ENCODE peak calls at places on chromosomes 16 and 17, in nine cellular contexts. H, A, X, C, D, F, E, T and I are unnamed samples.

GRCh38 chr17:7022791-7023571 is at the start of gene BCL6B:
- DNase-seq in C (no peak), X (no peak), F (no peak), H (no peak), D (no peak), E (no peak), T (peak), A (no peak), I (no peak)

GRCh38 chr17:49576121-49576905 is 642 bp downstream of the NXPH3 start:
- DNase-seq in A (peak), F (peak), T (no peak), D (no peak), X (no peak), C (no peak), E (peak), H (peak), I (no peak)

GRCh38 chr16:68802190-68802589 is 41.1 kb upstream of the TANGO6 start:
- DNase-seq in T (no peak), X (no peak), A (no peak), H (peak), D (no peak), E (peak), F (peak), C (no peak), I (no peak)

GRCh38 chr17:52495646-52496045 is 337.1 kb upstream of the CA10 start:
- DNase-seq in T (no peak), F (no peak), D (no peak), A (no peak), X (no peak), E (no peak), H (no peak), C (no peak), I (no peak)

GRCh38 chr17:79515646-79516604 is 94.9 kb downstream of the RBFOX3 start:
- DNase-seq in A (no peak), C (no peak), E (peak), F (no peak), D (no peak), T (no peak), X (no peak), H (no peak), I (no peak)

GRCh38 chr16:5064915-5065314 is 841 bp downstream of the C16orf89 start:
- DNase-seq in C (no peak), X (no peak), H (no peak), T (no peak), E (no peak), D (no peak), F (no peak), A (peak), I (no peak)

GRCh38 chr17:71793550-71793949 is 327.3 kb upstream of the SOX9 start:
- DNase-seq in D (no peak), T (no peak), C (no peak), F (no peak), A (no peak), X (no peak), H (peak), E (peak), I (no peak)

GRCh38 chr16:71214771-71215381 is 15.6 kb downstream of the HYDIN start:
- DNase-seq in H (peak), A (no peak), D (no peak), T (no peak), F (peak), E (peak), C (no peak), X (peak), I (peak)

GRCh38 chr16:88993006-88993787 is 16.2 kb upstream of the CBFA2T3 start:
- DNase-seq in D (no peak), X (no peak), A (no peak), C (no peak), E (no peak), F (no peak), H (no peak), T (no peak), I (no peak)

GRCh38 chr17:74235040-74235581 is 21.7 kb downstream of the TTYH2 start:
- DNase-seq in A (no peak), F (no peak), T (no peak), E (no peak), C (no peak), H (no peak), X (no peak), D (no peak), I (no peak)

GRCh38 chr17:80045703-80046102 is 9.3 kb downstream of the CCDC40 start:
- DNase-seq in E (no peak), C (no peak), F (no peak), X (no peak), D (no peak), A (peak), H (no peak), T (no peak), I (peak)

GRCh38 chr17:16439303-16439791 is 24.0 kb downstream of the TRPV2 start:
- DNase-seq in D (no peak), T (no peak), E (no peak), A (no peak), H (no peak), X (no peak), F (no peak), C (no peak), I (no peak)

GRCh38 chr16:67390816-67391423 is 2.4 kb downstream of the TPPP3 start:
- DNase-seq in F (no peak), T (no peak), X (no peak), C (no peak), E (no peak), D (no peak), A (no peak), H (no peak), I (no peak)

GRCh38 chr17:2948721-2949468 is 114.5 kb downstream of the OR1D5 start:
- DNase-seq in C (no peak), T (no peak), E (no peak), H (no peak), F (no peak), X (no peak), A (no peak), D (no peak), I (no peak)